ENCODE peak calls at places on chromosome 5, in six cellular contexts. Q is astrocyte; K is OCI-LY7; P is GM23248; B is CD8-positive, alpha-beta memory T cell; W is MM.1S. F is an unnamed sample.

GRCh38 chr5:59838989-59839388 is 54.5 kb downstream of the PDE4D start:
- DNase-seq in W (no peak), P (no peak), K (no peak), Q (no peak), B (no peak), F (no peak)

GRCh38 chr5:89480406-89481007 is 597.5 kb upstream of the MEF2C start:
- DNase-seq in W (no peak), Q (peak; percentile 18), K (no peak), P (peak; percentile 12), B (no peak), F (no peak)

GRCh38 chr5:113089653-113090335 is 113.2 kb downstream of the DCP2 start:
- DNase-seq in W (no peak), Q (peak; percentile 49), B (no peak), K (no peak), P (peak; percentile 11), F (no peak)

GRCh38 chr5:86671536-86671935 is 53.8 kb downstream of the COX7C start:
- DNase-seq in K (no peak), P (no peak), W (no peak), B (no peak), Q (no peak), F (no peak)

GRCh38 chr5:145666591-145666990 is 168.6 kb downstream of the PRELID2 start:
- DNase-seq in W (no peak), K (no peak), P (no peak), B (no peak), Q (no peak), F (no peak)

GRCh38 chr5:35263266-35263665 is 33.0 kb upstream of the PRLR start:
- DNase-seq in B (no peak), Q (no peak), K (no peak), P (no peak), W (no peak), F (no peak)

GRCh38 chr5:145750194-145750593 is 84.9 kb downstream of the PRELID2 start:
- DNase-seq in K (no peak), Q (no peak), B (no peak), W (no peak), P (peak; percentile 48), F (no peak)

GRCh38 chr5:96572864-96573512 is 89.2 kb upstream of the CAST start:
- DNase-seq in K (no peak), B (no peak), P (peak; percentile 92), Q (peak; percentile 99), W (no peak), F (peak; percentile 54)

GRCh38 chr5:159179556-159180305 is 29.6 kb downstream of the RNF145 start:
- DNase-seq in W (no peak), K (no peak), Q (no peak), P (no peak), B (no peak), F (no peak)

GRCh38 chr5:179422840-179423523 is 77.7 kb upstream of the ADAMTS2 start:
- DNase-seq in Q (no peak), W (no peak), K (no peak), B (no peak), P (no peak), F (peak; percentile 42)

GRCh38 chr5:67149933-67150523 is 46.6 kb downstream of the CD180 start:
- DNase-seq in Q (no peak), W (no peak), K (no peak), B (no peak), P (peak; percentile 55), F (no peak)

GRCh38 chr5:59287361-59287760 is 606.2 kb downstream of the PDE4D start:
- DNase-seq in Q (no peak), W (no peak), K (no peak), B (no peak), P (no peak), F (no peak)

GRCh38 chr5:175133185-175133584 is 310.8 kb downstream of the DRD1 start:
- DNase-seq in W (no peak), P (no peak), Q (no peak), B (no peak), K (no peak), F (no peak)

GRCh38 chr5:80231243-80231642 is 24.6 kb downstream of the SERINC5 start:
- DNase-seq in W (no peak), P (peak; percentile 81), Q (peak; percentile 91), B (no peak), K (no peak), F (peak; percentile 77)

GRCh38 chr5:143195496-143195895 is 208.0 kb downstream of the NR3C1 start:
- DNase-seq in K (no peak), B (no peak), P (peak; percentile 67), W (no peak), Q (no peak), F (no peak)

GRCh38 chr5:53790026-53790425 is 229.6 kb downstream of the NDUFS4 start:
- DNase-seq in K (no peak), P (no peak), Q (no peak), W (no peak), B (no peak), F (no peak)

GRCh38 chr5:138903113-138903789 is 28.1 kb upstream of the LRRTM2 start:
- DNase-seq in P (peak; percentile 47), Q (peak; percentile 86), B (no peak), K (no peak), W (no peak), F (no peak)

GRCh38 chr5:127031863-127032232 is 1.5 kb upstream of the MARCHF3 start:
- DNase-seq in K (no peak), W (no peak), P (peak; percentile 33), Q (no peak), B (no peak), F (no peak)

GRCh38 chr5:176743828-176744583 is 66.4 kb upstream of the UNC5A start:
- DNase-seq in P (no peak), K (no peak), W (no peak), B (no peak), Q (no peak), F (peak; percentile 44)

GRCh38 chr5:128674837-128675446 is 136.9 kb upstream of the FBN2 start:
- DNase-seq in B (no peak), K (peak; percentile 36), P (peak; percentile 57), W (peak; percentile 44), Q (peak; percentile 7), F (peak; percentile 44)

GRCh38 chr5:140189977-140190867 is 15.2 kb downstream of the CYSTM1 start:
- DNase-seq in Q (peak; percentile 79), W (no peak), K (no peak), B (no peak), P (peak; percentile 81), F (no peak)

GRCh38 chr5:176414704-176415103 is 1.6 kb downstream of the CLTB start:
- DNase-seq in W (no peak), P (no peak), Q (no peak), K (no peak), B (no peak), F (no peak)

GRCh38 chr5:125050926-125051325 is 304.5 kb upstream of the ZNF608 start:
- DNase-seq in K (no peak), Q (no peak), P (no peak), B (no peak), W (no peak), F (no peak)

GRCh38 chr5:58393716-58394115 is 66.2 kb downstream of the PLK2 start:
- DNase-seq in Q (no peak), B (no peak), W (no peak), K (no peak), P (no peak), F (no peak)

GRCh38 chr5:19853616-19854240 is 134.3 kb downstream of the CDH18 start:
- DNase-seq in K (no peak), W (peak; percentile 36), P (peak; percentile 78), Q (peak; percentile 93), B (no peak), F (no peak)

GRCh38 chr5:173477320-173478055 is 139.0 kb downstream of the BOD1 start:
- DNase-seq in Q (peak; percentile 88), K (no peak), W (no peak), B (no peak), P (peak; percentile 82), F (peak; percentile 77)

GRCh38 chr5:101838329-101838964 is 457.6 kb downstream of the SLCO4C1 start:
- DNase-seq in W (no peak), P (peak; percentile 0), B (no peak), K (no peak), Q (peak; percentile 56), F (no peak)

GRCh38 chr5:27217160-27217956 is 179.0 kb upstream of the CDH9 start:
- DNase-seq in K (no peak), B (no peak), W (no peak), Q (no peak), P (no peak), F (no peak)

GRCh38 chr5:112811023-112811422 is 50.1 kb upstream of the SRP19 start:
- DNase-seq in K (no peak), Q (no peak), P (no peak), B (no peak), W (no peak), F (no peak)

DNA sequence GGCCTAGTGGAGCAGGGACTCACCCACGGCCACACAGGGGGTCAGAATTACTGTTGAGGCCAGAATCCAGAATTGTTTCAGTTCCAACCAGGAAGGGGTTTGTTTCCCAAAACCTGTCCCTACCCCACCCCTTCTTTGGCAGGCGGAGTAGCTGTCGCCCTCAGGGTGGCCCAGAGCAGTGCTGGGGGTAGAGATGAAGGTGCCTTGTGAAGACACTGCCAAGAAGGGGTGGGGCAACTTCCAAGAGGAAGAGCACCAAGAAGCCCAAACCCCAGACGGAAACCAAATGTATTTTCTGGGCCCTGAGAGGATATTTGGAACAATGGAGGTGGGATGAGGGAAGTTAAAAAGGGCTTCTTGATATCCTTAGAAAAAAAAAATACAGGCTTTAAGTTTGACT is 11.4 kb upstream of the NDST1 start:
- DNase-seq in Q (no peak), B (no peak), W (no peak), K (no peak), P (no peak), F (no peak)
- H3K4me1 ChIP-seq in Q (peaks cover 60% of the 10 kb centered on the region), B (no peaks in the 10 kb centered on the region), W (peaks cover 11% of the 10 kb centered on the region), K (peaks cover 22% of the 10 kb centered on the region), P (peaks cover 67% of the 10 kb centered on the region), F (peaks cover 58% of the 10 kb centered on the region)

DNA sequence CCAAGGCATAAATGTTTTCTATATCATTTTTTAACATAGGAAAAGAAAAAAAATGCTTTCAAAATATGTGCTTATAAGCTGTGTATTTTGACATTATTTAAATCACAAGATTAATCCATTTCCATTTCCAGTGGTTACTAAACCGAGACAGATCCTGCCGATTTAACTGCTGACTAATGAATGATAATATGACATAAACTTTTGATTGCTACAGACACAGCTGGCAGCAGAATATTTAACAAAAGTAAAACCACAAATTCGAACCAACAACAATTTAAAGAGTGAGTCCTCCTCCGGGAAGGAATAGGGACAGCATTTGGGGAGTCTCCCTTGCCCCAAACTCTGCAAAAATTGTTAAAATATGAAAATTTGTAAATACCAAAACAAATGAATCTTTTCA is 401.3 kb upstream of the DAB2 start:
- DNase-seq in K (no peak), W (no peak), B (no peak), P (peak; percentile 7), Q (no peak), F (no peak)
- H3K4me1 ChIP-seq in K (no peaks in the 10 kb centered on the region), W (no peaks in the 10 kb centered on the region), B (no peaks in the 10 kb centered on the region), P (no peaks in the 10 kb centered on the region), Q (no peaks in the 10 kb centered on the region), F (no peaks in the 10 kb centered on the region)

GRCh38 chr5:165101709-165102108 is 1596.3 kb downstream of the MAT2B start:
- DNase-seq in B (no peak), P (no peak), W (peak; percentile 21), K (no peak), Q (no peak), F (no peak)
- H3K4me1 ChIP-seq in B (no peaks in the 10 kb centered on the region), P (no peaks in the 10 kb centered on the region), W (peaks cover 7% of the 10 kb centered on the region), K (no peaks in the 10 kb centered on the region), Q (no peaks in the 10 kb centered on the region), F (no peaks in the 10 kb centered on the region)

DNA sequence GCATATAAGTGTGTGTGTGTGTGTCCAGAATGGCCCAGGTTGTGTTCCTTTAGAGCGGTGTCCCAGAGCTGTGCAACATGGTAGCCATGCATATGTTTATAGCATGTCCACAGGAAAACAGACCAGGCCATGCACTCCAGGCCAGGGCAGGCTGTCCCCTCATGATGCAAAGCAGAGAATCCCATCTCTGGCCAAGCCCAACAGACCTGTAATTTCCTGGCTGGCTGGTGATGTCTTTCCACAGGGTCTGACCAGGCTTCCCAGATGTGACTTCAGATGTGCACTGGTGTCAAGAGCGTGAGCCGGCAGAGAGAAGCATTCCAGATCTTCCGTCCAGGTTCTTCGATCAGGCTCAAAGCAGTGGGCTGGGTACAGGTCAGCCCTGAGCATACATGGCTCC is 21.1 kb upstream of the TCF7 start:
- DNase-seq in K (no peak), Q (no peak), P (no peak), W (no peak), B (no peak), F (no peak)
- H3K4me1 ChIP-seq in K (peaks cover 11% of the 10 kb centered on the region), Q (peaks cover 5% of the 10 kb centered on the region), P (peaks cover 5% of the 10 kb centered on the region), W (no peaks in the 10 kb centered on the region), B (peaks cover 88% of the 10 kb centered on the region), F (peaks cover 10% of the 10 kb centered on the region)